ENCODE peak calls at places on chromosomes 12 and 14, in eight cellular contexts. B, R, H, P, U, S, T and G are unnamed samples.

GRCh38 chr12:24562761-24563392 is 386.0 kb downstream of the BCAT1 start:
- DNase-seq in B (peak), R (peak), H (peak), P (peak), U (no peak), S (peak), T (peak), G (no peak)

GRCh38 chr14:69432364-69432763 is 33.9 kb downstream of the SLC39A9 start:
- DNase-seq in B (no peak), R (no peak), H (no peak), P (peak), U (no peak), S (no peak), T (no peak), G (no peak)

GRCh38 chr12:127629066-127629820 is 637.7 kb upstream of the TMEM132C start:
- DNase-seq in B (no peak), R (no peak), H (no peak), P (no peak), U (no peak), S (no peak), T (no peak), G (no peak)

GRCh38 chr12:30437044-30437443 is 258.6 kb downstream of the IPO8 start:
- DNase-seq in B (no peak), R (no peak), H (no peak), P (peak), U (no peak), S (no peak), T (no peak), G (no peak)

GRCh38 chr12:10131101-10131632 is 1.2 kb upstream of the CLEC7A start:
- DNase-seq in B (no peak), R (no peak), H (no peak), P (no peak), U (no peak), S (no peak), T (no peak), G (no peak)

GRCh38 chr12:52496590-52497071 is 3.6 kb upstream of the KRT6A start:
- DNase-seq in B (no peak), R (no peak), H (no peak), P (peak), U (no peak), S (peak), T (no peak), G (no peak)

GRCh38 chr12:8453796-8454195 is 2.0 kb upstream of the CLEC6A start:
- DNase-seq in B (no peak), R (no peak), H (no peak), P (no peak), U (no peak), S (no peak), T (no peak), G (no peak)

GRCh38 chr12:14664434-14665023 is 31.9 kb downstream of the GUCY2C start:
- DNase-seq in B (no peak), R (peak), H (peak), P (peak), U (no peak), S (peak), T (no peak), G (no peak)

GRCh38 chr14:95327558-95328374 is 8.1 kb upstream of the CLMN start:
- DNase-seq in B (no peak), R (peak), H (no peak), P (no peak), U (no peak), S (no peak), T (no peak), G (no peak)

GRCh38 chr12:67754933-67755697 is 106.6 kb downstream of the DYRK2 start:
- DNase-seq in B (no peak), R (no peak), H (peak), P (no peak), U (no peak), S (no peak), T (peak), G (no peak)

GRCh38 chr12:116186482-116187157 is 90.9 kb downstream of the MED13L start:
- DNase-seq in B (no peak), R (no peak), H (no peak), P (no peak), U (no peak), S (no peak), T (no peak), G (no peak)

GRCh38 chr12:87596134-87596533 is 433.1 kb downstream of the C12orf50 start:
- DNase-seq in B (no peak), R (no peak), H (no peak), P (no peak), U (no peak), S (no peak), T (no peak), G (no peak)

GRCh38 chr12:25347716-25348261 is 97.1 kb upstream of the KRAS start:
- DNase-seq in B (no peak), R (no peak), H (no peak), P (no peak), U (no peak), S (no peak), T (no peak), G (no peak)

GRCh38 chr12:96420255-96420930 is 20.2 kb upstream of the CDK17 start:
- DNase-seq in B (no peak), R (no peak), H (no peak), P (peak), U (no peak), S (no peak), T (no peak), G (no peak)

GRCh38 chr12:31797230-31797872 is 68.5 kb upstream of the AMN1 start:
- DNase-seq in B (no peak), R (no peak), H (no peak), P (no peak), U (no peak), S (no peak), T (no peak), G (no peak)

GRCh38 chr14:106039400-106039799 is 513.0 kb downstream of the TMEM121 start:
- DNase-seq in B (no peak), R (peak), H (no peak), P (no peak), U (no peak), S (no peak), T (no peak), G (no peak)

GRCh38 chr12:102876883-102877282 is 40.2 kb downstream of the PAH start:
- DNase-seq in B (no peak), R (no peak), H (no peak), P (no peak), U (no peak), S (no peak), T (no peak), G (no peak)

GRCh38 chr12:65525501-65526141 is 247.1 kb downstream of the MSRB3 start:
- DNase-seq in B (no peak), R (no peak), H (no peak), P (peak), U (no peak), S (no peak), T (no peak), G (no peak)

GRCh38 chr14:72614365-72614764 is 279.5 kb downstream of the DPF3 start:
- DNase-seq in B (no peak), R (no peak), H (no peak), P (no peak), U (no peak), S (no peak), T (no peak), G (no peak)

GRCh38 chr12:82174383-82174782 is 183.8 kb downstream of the CCDC59 start:
- DNase-seq in B (no peak), R (no peak), H (no peak), P (no peak), U (no peak), S (no peak), T (no peak), G (no peak)

DNA sequence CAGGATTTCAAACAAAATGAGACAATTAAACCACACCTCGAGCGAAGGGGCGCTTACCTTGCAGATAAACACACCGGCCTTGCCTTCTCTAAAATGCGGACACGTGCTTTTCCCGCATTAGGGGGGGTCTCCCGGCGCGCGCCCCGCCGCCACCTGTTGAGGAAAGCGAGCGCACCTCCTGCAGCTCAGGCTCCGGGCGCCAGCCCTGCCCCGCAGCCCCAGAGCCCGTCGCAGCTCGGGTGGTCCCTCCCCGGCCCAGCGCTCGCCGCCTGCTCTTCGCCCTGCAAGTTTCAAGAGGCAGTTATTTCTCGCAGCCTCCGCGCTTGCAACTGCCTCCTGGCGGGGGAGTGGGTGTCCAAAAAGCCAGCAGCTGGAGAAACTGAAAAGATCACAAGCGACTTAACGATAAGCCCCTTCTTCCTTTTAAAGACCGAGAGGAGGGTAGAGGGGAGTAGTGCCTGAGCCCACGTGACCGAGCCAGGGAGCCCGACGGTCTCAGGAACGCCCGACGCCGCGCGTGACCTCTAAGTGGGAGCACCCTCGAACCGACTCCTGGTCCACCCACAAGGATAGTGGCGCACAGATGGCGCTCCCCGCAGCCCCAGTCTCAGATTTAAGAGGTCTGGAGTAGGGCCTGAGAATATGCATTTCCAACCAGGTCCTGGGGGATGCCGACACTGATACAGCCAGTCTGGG is at the start of gene ESR2:
- DNase-seq in B (peak), R (peak), H (peak), P (peak), U (no peak), S (peak), T (peak), G (no peak)
- TF ChIP-seq CTCF in B (no peak), R (peak), H (no peak), P (peak), U (peak), S (no peak), T (peak), G (no peak)

GRCh38 chr14:78598046-78598652 is 428.0 kb downstream of the NRXN3 start:
- DNase-seq in B (no peak), R (peak), H (peak), P (peak), U (no peak), S (peak), T (peak), G (no peak)

GRCh38 chr14:78593949-78594348 is 423.8 kb downstream of the NRXN3 start:
- DNase-seq in B (no peak), R (no peak), H (no peak), P (no peak), U (no peak), S (no peak), T (no peak), G (no peak)

GRCh38 chr14:78595797-78596196 is 425.6 kb downstream of the NRXN3 start:
- DNase-seq in B (no peak), R (no peak), H (no peak), P (no peak), U (no peak), S (no peak), T (no peak), G (no peak)
- TF ChIP-seq CTCF in B (no peak), R (no peak), H (no peak), P (peak), U (no peak), S (no peak), T (peak), G (no peak)

GRCh38 chr12:78118036-78118435 is 287.3 kb downstream of the NAV3 start:
- DNase-seq in B (no peak), R (no peak), H (no peak), P (no peak), U (no peak), S (no peak), T (no peak), G (no peak)
- TF ChIP-seq CTCF in B (no peak), R (no peak), H (no peak), P (no peak), U (peak), S (no peak), T (no peak), G (no peak)

GRCh38 chr14:85528882-85529585 is 910 bp upstream of the FLRT2 start:
- DNase-seq in B (no peak), R (no peak), H (no peak), P (peak), U (no peak), S (no peak), T (no peak), G (no peak)
- TF ChIP-seq CTCF in B (no peak), R (no peak), H (no peak), P (no peak), U (no peak), S (no peak), T (no peak), G (no peak)

DNA sequence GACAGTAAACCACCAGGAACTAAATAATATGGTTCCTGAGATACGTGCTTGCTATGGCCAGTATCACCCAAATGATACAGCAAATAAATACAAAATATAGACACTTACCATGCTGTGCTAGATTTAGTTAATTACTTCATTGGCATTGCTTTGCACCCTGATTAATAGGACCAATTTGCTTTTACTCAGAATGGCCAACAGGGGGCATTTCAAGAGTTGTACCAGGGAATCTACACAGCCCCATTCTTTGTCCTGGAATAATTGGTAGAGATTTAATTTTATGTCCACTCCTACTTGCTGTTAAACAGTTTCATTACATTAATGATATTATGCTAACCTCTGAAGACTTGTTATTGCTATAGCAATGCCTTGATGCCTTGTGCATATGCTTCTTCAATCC is 280.8 kb downstream of the RERGL start:
- DNase-seq in B (no peak), R (no peak), H (no peak), P (no peak), U (no peak), S (no peak), T (no peak), G (no peak)
- TF ChIP-seq CTCF in B (no peak), R (no peak), H (no peak), P (no peak), U (no peak), S (no peak), T (no peak), G (no peak)